ENCODE peak calls at places on chromosomes 1 and 21, in five cellular contexts. One of them, this sample, is unnamed.

GRCh38 chr1:185574139-185574835 is 159.9 kb upstream of the HMCN1 start:
- DNase-seq in tibial artery: no peak
- DNase-seq in Panc1: no peak
- DNase-seq in CD8-positive, alpha-beta T cell: no peak
- DNase-seq in substantia nigra: no peak
- DNase-seq in this sample: no peak

GRCh38 chr1:58584082-58584895 is 7.2 kb upstream of the TACSTD2 start:
- DNase-seq in tibial artery: peak
- DNase-seq in Panc1: no peak
- DNase-seq in CD8-positive, alpha-beta T cell: no peak
- DNase-seq in substantia nigra: no peak
- DNase-seq in this sample: no peak

GRCh38 chr1:75502776-75503175 is 108.1 kb downstream of the SLC44A5 start:
- DNase-seq in tibial artery: no peak
- DNase-seq in Panc1: no peak
- DNase-seq in CD8-positive, alpha-beta T cell: no peak
- DNase-seq in substantia nigra: no peak
- DNase-seq in this sample: no peak

GRCh38 chr1:33460947-33461629 is 11.4 kb upstream of the ZSCAN20 start:
- DNase-seq in tibial artery: peak
- DNase-seq in Panc1: no peak
- DNase-seq in CD8-positive, alpha-beta T cell: no peak
- DNase-seq in substantia nigra: no peak
- DNase-seq in this sample: no peak

GRCh38 chr1:56068908-56069307 is 510.5 kb downstream of the PLPP3 start:
- DNase-seq in tibial artery: no peak
- DNase-seq in Panc1: no peak
- DNase-seq in CD8-positive, alpha-beta T cell: no peak
- DNase-seq in substantia nigra: no peak
- DNase-seq in this sample: no peak

GRCh38 chr1:89610457-89610991 is 22.4 kb upstream of the LRRC8C start:
- DNase-seq in tibial artery: no peak
- DNase-seq in Panc1: no peak
- DNase-seq in CD8-positive, alpha-beta T cell: peak
- DNase-seq in substantia nigra: no peak
- DNase-seq in this sample: no peak

GRCh38 chr21:33071878-33072306 is 2.0 kb downstream of the OLIG1 start:
- DNase-seq in tibial artery: no peak
- DNase-seq in Panc1: no peak
- DNase-seq in CD8-positive, alpha-beta T cell: no peak
- DNase-seq in substantia nigra: no peak
- DNase-seq in this sample: no peak

GRCh38 chr1:222335586-222335985 is 212.3 kb downstream of the HHIPL2 start:
- DNase-seq in tibial artery: no peak
- DNase-seq in Panc1: no peak
- DNase-seq in CD8-positive, alpha-beta T cell: no peak
- DNase-seq in substantia nigra: no peak
- DNase-seq in this sample: no peak

GRCh38 chr1:46524843-46525242 is 26.6 kb downstream of the KNCN start:
- DNase-seq in tibial artery: no peak
- DNase-seq in Panc1: no peak
- DNase-seq in CD8-positive, alpha-beta T cell: no peak
- DNase-seq in substantia nigra: no peak
- DNase-seq in this sample: no peak

GRCh38 chr1:6638226-6638625 is 13.6 kb downstream of the THAP3 start:
- DNase-seq in tibial artery: peak
- DNase-seq in Panc1: no peak
- DNase-seq in CD8-positive, alpha-beta T cell: no peak
- DNase-seq in substantia nigra: peak
- DNase-seq in this sample: peak

GRCh38 chr1:91526496-91526895 is 25.8 kb downstream of the CDC7 start:
- DNase-seq in tibial artery: no peak
- DNase-seq in Panc1: no peak
- DNase-seq in CD8-positive, alpha-beta T cell: no peak
- DNase-seq in substantia nigra: no peak
- DNase-seq in this sample: no peak

GRCh38 chr1:35463232-35463631 is 94.0 kb downstream of the KIAA0319L start:
- DNase-seq in tibial artery: no peak
- DNase-seq in Panc1: no peak
- DNase-seq in CD8-positive, alpha-beta T cell: no peak
- DNase-seq in substantia nigra: no peak
- DNase-seq in this sample: no peak

GRCh38 chr1:167249702-167250101 is 29.0 kb downstream of the POU2F1 start:
- DNase-seq in tibial artery: no peak
- DNase-seq in Panc1: no peak
- DNase-seq in CD8-positive, alpha-beta T cell: no peak
- DNase-seq in substantia nigra: no peak
- DNase-seq in this sample: no peak
- H3K27ac ChIP-seq in tibial artery: no peak
- H3K27ac ChIP-seq in Panc1: no peak
- H3K27ac ChIP-seq in CD8-positive, alpha-beta T cell: no peak
- H3K27ac ChIP-seq in substantia nigra: no peak
- H3K27ac ChIP-seq in this sample: no peak

GRCh38 chr1:41622859-41623732 is 138.6 kb upstream of the EDN2 start:
- DNase-seq in tibial artery: peak
- DNase-seq in Panc1: no peak
- DNase-seq in CD8-positive, alpha-beta T cell: no peak
- DNase-seq in substantia nigra: no peak
- DNase-seq in this sample: no peak

GRCh38 chr1:41622402-41622801 is 137.9 kb upstream of the EDN2 start:
- DNase-seq in tibial artery: no peak
- DNase-seq in Panc1: no peak
- DNase-seq in CD8-positive, alpha-beta T cell: no peak
- DNase-seq in substantia nigra: no peak
- DNase-seq in this sample: no peak

GRCh38 chr1:41621256-41621655 is 136.8 kb upstream of the EDN2 start:
- DNase-seq in tibial artery: peak
- DNase-seq in Panc1: no peak
- DNase-seq in CD8-positive, alpha-beta T cell: no peak
- DNase-seq in substantia nigra: no peak
- DNase-seq in this sample: no peak

GRCh38 chr1:41620365-41621169 is 136.1 kb upstream of the EDN2 start:
- DNase-seq in tibial artery: peak
- DNase-seq in Panc1: no peak
- DNase-seq in CD8-positive, alpha-beta T cell: no peak
- DNase-seq in substantia nigra: no peak
- DNase-seq in this sample: no peak

DNA sequence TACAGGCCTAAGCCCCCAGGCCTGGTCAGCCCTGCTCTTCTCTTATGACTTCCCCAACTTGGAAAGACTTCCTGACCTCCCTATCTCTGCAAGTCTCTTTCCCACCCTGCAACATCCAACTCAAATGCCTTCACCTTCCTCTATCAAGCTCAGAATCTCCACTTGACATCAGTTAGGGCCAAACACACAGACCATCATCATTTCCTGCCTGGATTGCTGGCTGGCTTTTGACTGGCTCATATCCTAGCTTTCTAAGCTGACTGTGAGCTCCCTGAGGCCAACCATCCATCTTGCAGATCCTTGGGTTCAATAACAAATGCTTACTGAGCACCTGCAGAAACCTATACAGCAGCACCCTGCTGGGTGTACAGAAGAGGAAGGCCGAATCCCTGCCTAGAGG is 137.3 kb upstream of the EDN2 start:
- DNase-seq in tibial artery: peak
- DNase-seq in Panc1: no peak
- DNase-seq in CD8-positive, alpha-beta T cell: no peak
- DNase-seq in substantia nigra: no peak
- DNase-seq in this sample: no peak
- H3K27ac ChIP-seq in tibial artery: no peak
- H3K27ac ChIP-seq in Panc1: no peak
- H3K27ac ChIP-seq in CD8-positive, alpha-beta T cell: no peak
- H3K27ac ChIP-seq in substantia nigra: no peak
- H3K27ac ChIP-seq in this sample: no peak

DNA sequence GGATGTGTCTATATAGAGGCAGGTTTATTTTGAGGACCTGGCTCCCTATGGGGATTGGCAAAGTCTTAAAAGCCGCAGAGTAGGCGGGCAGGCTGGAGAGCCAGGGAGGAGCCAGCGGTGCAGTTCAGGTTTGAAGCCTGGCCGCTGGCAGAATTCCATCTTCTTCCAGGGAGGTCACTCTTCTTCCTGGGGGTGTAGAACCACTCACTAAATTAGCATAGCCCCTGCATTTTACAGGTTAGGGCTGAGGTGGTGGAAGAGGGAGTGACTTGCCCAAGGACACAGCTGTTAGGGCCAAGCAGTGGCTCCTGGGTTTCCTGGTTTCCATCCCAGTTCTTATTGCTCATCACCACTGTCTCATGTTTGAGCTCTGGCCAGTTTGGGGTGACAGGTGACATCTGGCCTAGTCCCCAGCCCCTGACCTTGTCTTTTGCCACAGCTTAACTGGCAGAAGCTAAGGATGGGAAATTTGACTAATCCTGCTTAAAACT is 1.4 kb downstream of the PINK1 start:
- DNase-seq in tibial artery: no peak
- DNase-seq in Panc1: no peak
- DNase-seq in CD8-positive, alpha-beta T cell: peak
- DNase-seq in substantia nigra: no peak
- DNase-seq in this sample: no peak
- H3K27ac ChIP-seq in tibial artery: peak
- H3K27ac ChIP-seq in Panc1: peak
- H3K27ac ChIP-seq in CD8-positive, alpha-beta T cell: peak
- H3K27ac ChIP-seq in substantia nigra: peak
- H3K27ac ChIP-seq in this sample: no peak

DNA sequence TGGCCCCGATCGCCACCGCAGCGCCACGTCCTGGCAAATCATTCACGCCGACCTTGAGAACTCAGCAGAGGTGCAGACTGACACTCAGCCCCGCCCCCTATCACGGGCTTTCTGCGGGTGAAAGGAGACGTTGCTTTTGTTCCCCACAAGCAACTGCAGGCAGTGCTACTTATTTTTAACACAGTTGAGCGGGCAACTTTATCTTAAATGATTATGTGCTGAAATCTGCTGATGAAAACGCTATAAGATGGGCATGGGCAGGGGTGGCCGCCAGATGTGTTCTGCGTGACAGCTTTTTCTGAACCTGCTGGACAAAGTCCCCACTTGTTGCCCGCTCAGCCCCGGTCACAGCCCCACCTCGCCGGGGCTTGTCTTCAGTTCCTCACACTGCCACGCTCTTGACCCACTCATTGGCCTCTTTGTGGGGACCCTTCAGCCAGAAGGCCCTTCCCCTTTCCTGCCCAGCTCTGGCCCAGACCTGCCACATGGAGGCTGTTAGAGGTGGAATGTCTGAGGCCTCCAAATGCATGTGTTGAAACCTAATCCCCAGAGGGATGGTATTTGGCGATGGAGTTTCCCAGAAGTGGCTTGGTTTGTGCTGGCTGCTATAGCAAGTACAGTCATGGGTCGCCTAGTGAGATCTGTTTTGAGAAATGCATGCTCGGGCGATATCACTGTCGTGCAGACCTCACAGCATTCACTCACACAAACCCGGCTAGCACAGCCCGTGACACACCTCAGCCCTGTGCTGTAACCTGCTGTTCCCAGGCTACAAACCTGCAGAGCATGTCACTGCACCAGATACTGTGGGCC is 15.7 kb upstream of the PDXK start:
- DNase-seq in tibial artery: no peak
- DNase-seq in Panc1: no peak
- DNase-seq in CD8-positive, alpha-beta T cell: peak
- DNase-seq in substantia nigra: no peak
- DNase-seq in this sample: peak
- H3K27ac ChIP-seq in tibial artery: peak
- H3K27ac ChIP-seq in Panc1: no peak
- H3K27ac ChIP-seq in CD8-positive, alpha-beta T cell: no peak
- H3K27ac ChIP-seq in substantia nigra: no peak
- H3K27ac ChIP-seq in this sample: peak

This sample was measured in caudate nucleus.